ENCODE peak calls at places on chromosomes 13 and 19, in seven cellular contexts. B, G, L, R, N, O and C are unnamed samples. For H3K4me1, the result is how much of the 10 kb centered on the place peaks cover.

GRCh38 chr13:101946411-101946810 is 455.4 kb downstream of the FGF14 start:
- DNase-seq in B (no peak), G (no peak), L (no peak), R (no peak), N (no peak), O (no peak), C (no peak)

GRCh38 chr13:81021284-81021683 is 680.4 kb upstream of the SPRY2 start:
- DNase-seq in B (no peak), G (no peak), L (no peak), R (no peak), N (no peak), O (no peak), C (no peak)

GRCh38 chr19:38251564-38252051 is 4.6 kb downstream of the PPP1R14A start:
- DNase-seq in B (no peak), G (no peak), L (peak), R (no peak), N (peak), O (peak), C (no peak)

GRCh38 chr13:30718661-30719520 is 16.5 kb upstream of the ALOX5AP start:
- DNase-seq in B (no peak), G (no peak), L (no peak), R (peak), N (no peak), O (no peak), C (no peak)

GRCh38 chr19:1037553-1038115 is 2.3 kb upstream of the ABCA7 start:
- DNase-seq in B (no peak), G (no peak), L (no peak), R (no peak), N (no peak), O (no peak), C (no peak)

GRCh38 chr13:23985846-23986245 is 88.5 kb upstream of the C1QTNF9B start:
- DNase-seq in B (peak), G (no peak), L (no peak), R (no peak), N (no peak), O (no peak), C (no peak)

GRCh38 chr19:35899547-35900214 is 659 bp downstream of the NFKBID start:
- DNase-seq in B (peak), G (peak), L (peak), R (peak), N (peak), O (peak), C (peak)

GRCh38 chr19:2578391-2578826 is 102.5 kb downstream of the GADD45B start:
- DNase-seq in B (no peak), G (no peak), L (peak), R (peak), N (no peak), O (no peak), C (peak)

GRCh38 chr13:94382520-94382919 is 97.0 kb downstream of the DCT start:
- DNase-seq in B (no peak), G (no peak), L (no peak), R (no peak), N (no peak), O (no peak), C (no peak)

GRCh38 chr19:18063463-18063862 is 23.3 kb downstream of the IL12RB1 start:
- DNase-seq in B (no peak), G (no peak), L (no peak), R (no peak), N (no peak), O (no peak), C (no peak)

DNA sequence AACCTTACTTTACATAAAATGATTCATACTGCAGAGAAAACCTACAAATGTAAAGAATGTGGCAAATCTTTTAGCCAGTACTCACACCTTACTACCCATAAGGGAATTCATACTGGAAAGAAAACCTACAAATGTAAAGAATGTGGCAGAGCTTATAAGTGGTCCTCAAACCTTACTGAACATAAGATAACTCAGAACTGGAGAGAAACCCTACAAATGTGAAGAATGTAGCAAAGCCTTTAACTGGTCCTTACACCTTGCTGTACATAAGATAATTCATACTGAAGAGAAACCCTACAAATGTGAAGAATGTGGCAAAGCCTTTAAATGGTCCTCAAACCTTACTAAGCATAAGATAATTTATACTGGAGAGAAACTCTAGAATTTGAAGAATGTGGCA is 90.1 kb downstream of the ZNF675 start:
- DNase-seq in B (no peak), G (no peak), L (no peak), R (no peak), N (no peak), O (no peak), C (no peak)
- TF ChIP-seq CTCF in B (no peak), G (no peak), L (no peak), R (no peak), N (no peak), O (no peak), C (no peak)

GRCh38 chr19:45102481-45102880 is 9.5 kb downstream of the PPP1R37 start:
- DNase-seq in B (no peak), G (no peak), L (no peak), R (no peak), N (no peak), O (no peak), C (no peak)

GRCh38 chr19:45100797-45101196 is 7.8 kb downstream of the PPP1R37 start:
- DNase-seq in B (no peak), G (no peak), L (no peak), R (peak), N (no peak), O (no peak), C (no peak)

GRCh38 chr19:45103200-45103624 is 10.2 kb downstream of the PPP1R37 start:
- DNase-seq in B (peak), G (no peak), L (peak), R (no peak), N (no peak), O (no peak), C (no peak)

GRCh38 chr19:45100202-45100600 is 7.2 kb downstream of the PPP1R37 start:
- DNase-seq in B (no peak), G (no peak), L (no peak), R (no peak), N (no peak), O (no peak), C (no peak)

DNA sequence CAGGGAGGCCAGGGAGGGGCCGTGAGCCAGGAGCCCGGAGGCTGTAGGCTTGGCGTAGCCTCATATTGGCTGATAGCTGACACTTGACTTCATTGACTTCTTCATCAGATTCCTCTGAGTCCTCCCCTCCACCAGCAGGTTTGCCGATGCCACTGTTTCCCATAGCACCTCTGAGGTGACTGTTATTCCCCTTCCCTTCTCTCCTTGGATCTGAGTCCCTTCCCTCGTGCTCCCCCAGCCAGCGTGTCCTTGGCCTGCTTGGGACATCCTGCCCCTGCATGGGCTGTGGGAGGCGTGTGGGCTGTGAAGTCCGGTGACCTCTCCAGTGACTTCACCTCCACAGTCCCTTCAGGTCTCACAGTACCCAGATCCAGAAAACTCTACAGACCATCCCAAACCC is 8.8 kb downstream of the PPP1R37 start:
- DNase-seq in B (no peak), G (no peak), L (no peak), R (no peak), N (no peak), O (no peak), C (no peak)
- H3K4me1 ChIP-seq in B (under half), G (under half), L (half or more), R (under half), N (under half), O (under half), C (under half)

DNA sequence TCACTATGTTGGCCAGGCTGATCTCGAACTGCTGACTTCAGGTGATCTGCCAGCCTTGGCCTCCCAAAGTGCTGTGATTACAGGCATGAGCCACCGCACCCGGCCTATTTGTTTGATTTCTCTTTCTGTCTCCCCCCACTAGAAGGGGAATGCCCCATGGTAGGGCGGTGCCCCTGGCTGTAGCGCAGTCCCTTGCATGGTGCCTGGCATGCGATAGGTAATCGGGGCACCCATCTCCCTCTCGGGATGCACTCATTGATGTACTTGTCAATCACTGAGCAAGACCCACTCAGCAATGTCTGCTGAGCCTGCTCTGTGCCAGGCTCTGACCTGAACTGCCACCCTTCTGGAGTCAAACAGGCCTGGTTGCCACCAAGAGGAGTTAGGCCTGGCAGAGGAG is 19.8 kb downstream of the DNM2 start:
- DNase-seq in B (no peak), G (no peak), L (no peak), R (no peak), N (no peak), O (no peak), C (no peak)
- TF ChIP-seq CTCF in B (no peak), G (no peak), L (no peak), R (no peak), N (no peak), O (no peak), C (no peak)

GRCh38 chr19:42111811-42112210 is 20.4 kb downstream of the POU2F2 start:
- DNase-seq in B (no peak), G (no peak), L (no peak), R (peak), N (no peak), O (no peak), C (no peak)
- H3K4me1 ChIP-seq in B (under half), G (under half), L (under half), R (under half), N (under half), O (under half), C (under half)

GRCh38 chr19:23802290-23802689 is 43.6 kb upstream of the ZNF681 start:
- DNase-seq in B (no peak), G (no peak), L (no peak), R (no peak), N (no peak), O (no peak), C (no peak)

GRCh38 chr19:23800281-23800680 is 41.6 kb upstream of the ZNF681 start:
- DNase-seq in B (no peak), G (no peak), L (no peak), R (no peak), N (no peak), O (no peak), C (no peak)

GRCh38 chr19:23801798-23802197 is 43.1 kb upstream of the ZNF681 start:
- DNase-seq in B (no peak), G (no peak), L (no peak), R (no peak), N (no peak), O (no peak), C (no peak)

GRCh38 chr19:23800868-23801267 is 42.2 kb upstream of the ZNF681 start:
- DNase-seq in B (no peak), G (no peak), L (no peak), R (no peak), N (no peak), O (no peak), C (no peak)

DNA sequence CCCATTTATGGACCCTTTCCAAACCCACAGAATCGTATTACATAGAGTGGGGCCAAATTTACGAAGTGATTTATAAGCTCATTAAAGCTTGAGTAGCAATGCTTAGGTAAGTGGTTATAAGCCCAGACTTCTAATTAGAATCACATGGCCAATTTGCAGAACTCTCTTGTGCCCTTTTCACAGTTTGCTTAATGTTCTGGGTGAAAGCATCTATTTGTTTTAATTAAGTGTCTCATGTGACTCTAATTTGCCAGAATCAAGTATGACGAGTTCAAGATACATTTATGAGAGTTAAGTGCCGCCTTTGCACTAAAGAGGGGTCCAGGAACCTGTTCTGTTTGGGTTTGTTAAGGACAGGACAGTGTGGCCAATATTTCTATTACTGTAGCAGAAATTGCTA is 46.0 kb upstream of the ZNF681 start:
- DNase-seq in B (no peak), G (no peak), L (no peak), R (no peak), N (no peak), O (no peak), C (no peak)
- TF ChIP-seq CTCF in B (no peak), G (no peak), L (no peak), R (no peak), N (no peak), O (no peak), C (no peak)

GRCh38 chr13:48531416-48532145 is 1.3 kb downstream of the RCBTB2 start:
- DNase-seq in B (no peak), G (no peak), L (no peak), R (no peak), N (peak), O (no peak), C (peak)

GRCh38 chr13:48530833-48531232 is 2.0 kb downstream of the RCBTB2 start:
- DNase-seq in B (no peak), G (no peak), L (no peak), R (no peak), N (no peak), O (no peak), C (no peak)

GRCh38 chr13:48527955-48528354 is 4.9 kb downstream of the RCBTB2 start:
- DNase-seq in B (no peak), G (no peak), L (no peak), R (no peak), N (no peak), O (no peak), C (no peak)

GRCh38 chr13:48526269-48526668 is 6.6 kb downstream of the RCBTB2 start:
- DNase-seq in B (no peak), G (no peak), L (no peak), R (no peak), N (no peak), O (no peak), C (no peak)

GRCh38 chr13:48528720-48529119 is 4.2 kb downstream of the RCBTB2 start:
- DNase-seq in B (no peak), G (no peak), L (no peak), R (no peak), N (no peak), O (no peak), C (no peak)
- H3K4me1 ChIP-seq in B (under half), G (under half), L (under half), R (under half), N (under half), O (under half), C (under half)